ENCODE peak calls at places on chromosome 4, in seven cellular contexts. One of them, this sample, is unnamed.

GRCh38 chr4:101014417-101014816 is 332.9 kb downstream of the PPP3CA start:
- DNase-seq in mesendoderm: no peak
- DNase-seq in H1: no peak
- DNase-seq in IMR-90: no peak
- DNase-seq in trophoblast cell: no peak
- DNase-seq in mesenchymal stem cell: no peak
- DNase-seq in H9: no peak
- DNase-seq in this sample: no peak

GRCh38 chr4:169315530-169316306 is 45.0 kb upstream of the SH3RF1 start:
- DNase-seq in mesenchymal stem cell: peak; percentile 57
- DNase-seq in mesendoderm: peak; percentile 64
- DNase-seq in H9: no peak
- DNase-seq in trophoblast cell: no peak
- DNase-seq in IMR-90: peak; percentile 92
- DNase-seq in H1: no peak
- DNase-seq in this sample: no peak

GRCh38 chr4:121789960-121790829 is 10.9 kb upstream of the EXOSC9 start:
- DNase-seq in mesendoderm: no peak
- DNase-seq in trophoblast cell: no peak
- DNase-seq in IMR-90: peak; percentile 86
- DNase-seq in H1: no peak
- DNase-seq in mesenchymal stem cell: no peak
- DNase-seq in H9: no peak
- DNase-seq in this sample: no peak

GRCh38 chr4:48033825-48034413 is 17.3 kb downstream of the NIPAL1 start:
- DNase-seq in IMR-90: peak; percentile 3
- DNase-seq in mesendoderm: peak; percentile 67
- DNase-seq in H9: no peak
- DNase-seq in trophoblast cell: peak; percentile 40
- DNase-seq in H1: no peak
- DNase-seq in mesenchymal stem cell: peak; percentile 10
- DNase-seq in this sample: no peak

GRCh38 chr4:188439641-188440311 is 300.5 kb downstream of the TRIML1 start:
- DNase-seq in mesenchymal stem cell: no peak
- DNase-seq in mesendoderm: no peak
- DNase-seq in trophoblast cell: no peak
- DNase-seq in H1: no peak
- DNase-seq in IMR-90: peak; percentile 38
- DNase-seq in H9: no peak
- DNase-seq in this sample: no peak

GRCh38 chr4:40514409-40515025 is 115.1 kb downstream of the RBM47 start:
- DNase-seq in IMR-90: no peak
- DNase-seq in H9: no peak
- DNase-seq in H1: no peak
- DNase-seq in trophoblast cell: no peak
- DNase-seq in mesendoderm: no peak
- DNase-seq in mesenchymal stem cell: no peak
- DNase-seq in this sample: no peak

GRCh38 chr4:16140520-16141249 is 56.9 kb upstream of the PROM1 start:
- DNase-seq in IMR-90: peak; percentile 68
- DNase-seq in trophoblast cell: peak; percentile 78
- DNase-seq in mesenchymal stem cell: peak; percentile 87
- DNase-seq in mesendoderm: no peak
- DNase-seq in H1: no peak
- DNase-seq in H9: no peak
- DNase-seq in this sample: no peak

GRCh38 chr4:148057425-148058020 is 325.6 kb downstream of the ARHGAP10 start:
- DNase-seq in H9: no peak
- DNase-seq in H1: no peak
- DNase-seq in mesenchymal stem cell: no peak
- DNase-seq in IMR-90: no peak
- DNase-seq in mesendoderm: no peak
- DNase-seq in trophoblast cell: no peak
- DNase-seq in this sample: no peak

GRCh38 chr4:152935661-152936445 is at the start of gene FHDC1:
- DNase-seq in mesenchymal stem cell: peak; percentile 6
- DNase-seq in H9: peak; percentile 92
- DNase-seq in trophoblast cell: peak; percentile 89
- DNase-seq in H1: no peak
- DNase-seq in IMR-90: no peak
- DNase-seq in mesendoderm: peak; percentile 93
- DNase-seq in this sample: peak; percentile 51

GRCh38 chr4:26762650-26763049 is 98.0 kb upstream of the STIM2 start:
- DNase-seq in IMR-90: peak; percentile 54
- DNase-seq in H1: no peak
- DNase-seq in mesendoderm: peak; percentile 16
- DNase-seq in H9: no peak
- DNase-seq in trophoblast cell: no peak
- DNase-seq in mesenchymal stem cell: peak; percentile 46
- DNase-seq in this sample: no peak

GRCh38 chr4:38163216-38164006 is 203.2 kb downstream of the PTTG2 start:
- DNase-seq in IMR-90: peak; percentile 87
- DNase-seq in mesendoderm: no peak
- DNase-seq in trophoblast cell: no peak
- DNase-seq in H1: no peak
- DNase-seq in mesenchymal stem cell: peak; percentile 88
- DNase-seq in H9: no peak
- DNase-seq in this sample: no peak

GRCh38 chr4:117096886-117097285 is 11.5 kb upstream of the TRAM1L1 start:
- DNase-seq in mesendoderm: no peak
- DNase-seq in H1: no peak
- DNase-seq in trophoblast cell: no peak
- DNase-seq in mesenchymal stem cell: no peak
- DNase-seq in IMR-90: no peak
- DNase-seq in H9: no peak
- DNase-seq in this sample: no peak

GRCh38 chr4:18171896-18172295 is 150.3 kb upstream of the LCORL start:
- DNase-seq in trophoblast cell: no peak
- DNase-seq in H9: no peak
- DNase-seq in mesenchymal stem cell: no peak
- DNase-seq in H1: no peak
- DNase-seq in IMR-90: no peak
- DNase-seq in mesendoderm: no peak
- DNase-seq in this sample: no peak

GRCh38 chr4:55819634-55820033 is at the start of gene EXOC1L:
- DNase-seq in mesendoderm: peak; percentile 95
- DNase-seq in H9: peak; percentile 90
- DNase-seq in IMR-90: no peak
- DNase-seq in mesenchymal stem cell: peak; percentile 41
- DNase-seq in trophoblast cell: no peak
- DNase-seq in H1: peak; percentile 73
- DNase-seq in this sample: peak; percentile 46

GRCh38 chr4:83071116-83071515 is 36.1 kb downstream of the COPS4 start:
- DNase-seq in mesendoderm: no peak
- DNase-seq in H9: no peak
- DNase-seq in IMR-90: peak; percentile 43
- DNase-seq in H1: no peak
- DNase-seq in trophoblast cell: no peak
- DNase-seq in mesenchymal stem cell: peak; percentile 63
- DNase-seq in this sample: no peak

GRCh38 chr4:70678383-70678999 is 9.8 kb upstream of the UTP3 start:
- DNase-seq in H1: no peak
- DNase-seq in mesendoderm: no peak
- DNase-seq in mesenchymal stem cell: no peak
- DNase-seq in trophoblast cell: no peak
- DNase-seq in IMR-90: no peak
- DNase-seq in H9: no peak
- DNase-seq in this sample: no peak

GRCh38 chr4:73673286-73673685 is 53.0 kb upstream of the RASSF6 start:
- DNase-seq in mesenchymal stem cell: no peak
- DNase-seq in mesendoderm: no peak
- DNase-seq in H9: no peak
- DNase-seq in H1: no peak
- DNase-seq in IMR-90: no peak
- DNase-seq in trophoblast cell: no peak
- DNase-seq in this sample: no peak

GRCh38 chr4:109294006-109294405 is 8.5 kb downstream of the COL25A1 start:
- DNase-seq in IMR-90: no peak
- DNase-seq in mesendoderm: peak; percentile 78
- DNase-seq in trophoblast cell: peak; percentile 39
- DNase-seq in H9: peak; percentile 51
- DNase-seq in H1: no peak
- DNase-seq in mesenchymal stem cell: no peak
- DNase-seq in this sample: peak; percentile 43

GRCh38 chr4:133921280-133922195 is 280.1 kb downstream of the PABPC4L start:
- DNase-seq in H9: no peak
- DNase-seq in H1: no peak
- DNase-seq in trophoblast cell: peak; percentile 12
- DNase-seq in mesenchymal stem cell: peak; percentile 7
- DNase-seq in mesendoderm: peak; percentile 76
- DNase-seq in IMR-90: peak; percentile 34
- DNase-seq in this sample: no peak

GRCh38 chr4:154590329-154591006 is at the start of gene FGA:
- DNase-seq in trophoblast cell: no peak
- DNase-seq in IMR-90: no peak
- DNase-seq in H1: no peak
- DNase-seq in mesenchymal stem cell: no peak
- DNase-seq in H9: no peak
- DNase-seq in mesendoderm: peak; percentile 47
- DNase-seq in this sample: no peak

GRCh38 chr4:176323511-176324160 is 3.9 kb downstream of the SPCS3 start:
- DNase-seq in mesenchymal stem cell: no peak
- DNase-seq in trophoblast cell: no peak
- DNase-seq in mesendoderm: no peak
- DNase-seq in H9: no peak
- DNase-seq in IMR-90: no peak
- DNase-seq in H1: no peak
- DNase-seq in this sample: no peak

GRCh38 chr4:3041192-3042142 is 32.9 kb downstream of the HTT-AS start:
- DNase-seq in H9: peak; percentile 55
- DNase-seq in mesenchymal stem cell: peak; percentile 75
- DNase-seq in H1: no peak
- DNase-seq in trophoblast cell: peak; percentile 98
- DNase-seq in mesendoderm: peak; percentile 26
- DNase-seq in IMR-90: peak; percentile 48
- DNase-seq in this sample: no peak

GRCh38 chr4:165806613-165807012 is 66.4 kb upstream of the TLL1 start:
- DNase-seq in mesenchymal stem cell: no peak
- DNase-seq in H1: no peak
- DNase-seq in IMR-90: no peak
- DNase-seq in mesendoderm: no peak
- DNase-seq in H9: no peak
- DNase-seq in trophoblast cell: no peak
- DNase-seq in this sample: no peak

GRCh38 chr4:165802452-165802851 is 70.6 kb upstream of the TLL1 start:
- DNase-seq in H9: no peak
- DNase-seq in trophoblast cell: no peak
- DNase-seq in IMR-90: no peak
- DNase-seq in mesenchymal stem cell: no peak
- DNase-seq in mesendoderm: no peak
- DNase-seq in H1: no peak
- DNase-seq in this sample: no peak

GRCh38 chr4:165803005-165803404 is 70.0 kb upstream of the TLL1 start:
- DNase-seq in IMR-90: no peak
- DNase-seq in mesendoderm: no peak
- DNase-seq in mesenchymal stem cell: no peak
- DNase-seq in H9: no peak
- DNase-seq in H1: no peak
- DNase-seq in trophoblast cell: no peak
- DNase-seq in this sample: no peak

GRCh38 chr4:165810726-165811125 is 62.3 kb upstream of the TLL1 start:
- DNase-seq in H1: no peak
- DNase-seq in H9: no peak
- DNase-seq in IMR-90: no peak
- DNase-seq in trophoblast cell: no peak
- DNase-seq in mesenchymal stem cell: no peak
- DNase-seq in mesendoderm: no peak
- DNase-seq in this sample: no peak

GRCh38 chr4:165805406-165805805 is 67.6 kb upstream of the TLL1 start:
- DNase-seq in mesendoderm: no peak
- DNase-seq in trophoblast cell: no peak
- DNase-seq in H1: no peak
- DNase-seq in IMR-90: no peak
- DNase-seq in H9: no peak
- DNase-seq in mesenchymal stem cell: no peak
- DNase-seq in this sample: no peak
- H4K8ac ChIP-seq in mesendoderm: no peak overlapping the region
- H4K8ac ChIP-seq in trophoblast cell: no peak overlapping the region
- H4K8ac ChIP-seq in H1: no peak overlapping the region
- H4K8ac ChIP-seq in IMR-90: no peak overlapping the region
- H4K8ac ChIP-seq in H9: no peak overlapping the region
- H4K8ac ChIP-seq in mesenchymal stem cell: no peak overlapping the region
- H4K8ac ChIP-seq in this sample: no peak overlapping the region

GRCh38 chr4:156388826-156389225 is 435.2 kb upstream of the CTSO start:
- DNase-seq in H1: no peak
- DNase-seq in mesenchymal stem cell: peak; percentile 10
- DNase-seq in IMR-90: peak; percentile 2
- DNase-seq in H9: no peak
- DNase-seq in trophoblast cell: no peak
- DNase-seq in mesendoderm: no peak
- DNase-seq in this sample: no peak
- H4K8ac ChIP-seq in H1: no peak overlapping the region
- H4K8ac ChIP-seq in mesenchymal stem cell: no peak overlapping the region
- H4K8ac ChIP-seq in IMR-90: no peak overlapping the region
- H4K8ac ChIP-seq in H9: no peak overlapping the region
- H4K8ac ChIP-seq in trophoblast cell: no peak overlapping the region
- H4K8ac ChIP-seq in mesendoderm: no peak overlapping the region
- H4K8ac ChIP-seq in this sample: no peak overlapping the region

GRCh38 chr4:129358571-129358970 is 262.6 kb downstream of the C4orf33 start:
- DNase-seq in mesendoderm: peak; percentile 46
- DNase-seq in H9: no peak
- DNase-seq in mesenchymal stem cell: peak; percentile 83
- DNase-seq in IMR-90: peak; percentile 40
- DNase-seq in trophoblast cell: no peak
- DNase-seq in H1: no peak
- DNase-seq in this sample: no peak
- H4K8ac ChIP-seq in mesendoderm: no peak overlapping the region
- H4K8ac ChIP-seq in H9: no peak overlapping the region
- H4K8ac ChIP-seq in mesenchymal stem cell: no peak overlapping the region
- H4K8ac ChIP-seq in IMR-90: no peak overlapping the region
- H4K8ac ChIP-seq in trophoblast cell: no peak overlapping the region
- H4K8ac ChIP-seq in H1: no peak overlapping the region
- H4K8ac ChIP-seq in this sample: no peak overlapping the region

GRCh38 chr4:126051709-126052424 is 737.1 kb downstream of the FAT4 start:
- DNase-seq in H1: no peak
- DNase-seq in mesenchymal stem cell: peak; percentile 69
- DNase-seq in IMR-90: peak; percentile 84
- DNase-seq in trophoblast cell: peak; percentile 35
- DNase-seq in H9: no peak
- DNase-seq in mesendoderm: no peak
- DNase-seq in this sample: no peak
- H4K8ac ChIP-seq in H1: no peak overlapping the region
- H4K8ac ChIP-seq in mesenchymal stem cell: no peak overlapping the region
- H4K8ac ChIP-seq in IMR-90: no peak overlapping the region
- H4K8ac ChIP-seq in trophoblast cell: no peak overlapping the region
- H4K8ac ChIP-seq in H9: no peak overlapping the region
- H4K8ac ChIP-seq in mesendoderm: no peak overlapping the region
- H4K8ac ChIP-seq in this sample: no peak overlapping the region

This sample was measured in neuronal stem cell.